ENCODE peak calls at places on chromosomes 6 and 20, in five cellular contexts. One of them, this sample, is unnamed. For H3K9me3 and H3K4me1, the result is how much of the 10 kb centered on the place peaks cover.

GRCh38 chr6:112153926-112154621 is 66.7 kb downstream of the FAM229B start:
- DNase-seq in GM23248: peak
- DNase-seq in naive thymus-derived CD4-positive, alpha-beta T cell: no peak
- DNase-seq in right atrium auricular region: no peak
- DNase-seq in astrocyte: peak
- DNase-seq in this sample: no peak

GRCh38 chr20:38168791-38169589 is 3.9 kb upstream of the TGM2 start:
- DNase-seq in GM23248: peak
- DNase-seq in naive thymus-derived CD4-positive, alpha-beta T cell: no peak
- DNase-seq in right atrium auricular region: no peak
- DNase-seq in astrocyte: no peak
- DNase-seq in this sample: no peak

GRCh38 chr6:162056745-162057144 is 670.8 kb downstream of the PRKN start:
- DNase-seq in GM23248: peak
- DNase-seq in naive thymus-derived CD4-positive, alpha-beta T cell: no peak
- DNase-seq in right atrium auricular region: peak
- DNase-seq in astrocyte: peak
- DNase-seq in this sample: no peak

GRCh38 chr6:8589941-8590676 is 154.8 kb upstream of the SLC35B3 start:
- DNase-seq in GM23248: peak
- DNase-seq in naive thymus-derived CD4-positive, alpha-beta T cell: no peak
- DNase-seq in right atrium auricular region: no peak
- DNase-seq in astrocyte: no peak
- DNase-seq in this sample: no peak

GRCh38 chr6:166078294-166078693 is 89.4 kb downstream of the TBXT start:
- DNase-seq in GM23248: peak
- DNase-seq in naive thymus-derived CD4-positive, alpha-beta T cell: no peak
- DNase-seq in right atrium auricular region: no peak
- DNase-seq in astrocyte: peak
- DNase-seq in this sample: no peak

GRCh38 chr6:48894469-48894868 is 568.6 kb downstream of the MMUT start:
- DNase-seq in GM23248: no peak
- DNase-seq in naive thymus-derived CD4-positive, alpha-beta T cell: no peak
- DNase-seq in right atrium auricular region: no peak
- DNase-seq in astrocyte: no peak
- DNase-seq in this sample: no peak

GRCh38 chr6:166595061-166595780 is 8.7 kb upstream of the RAMACL start:
- DNase-seq in GM23248: peak
- DNase-seq in naive thymus-derived CD4-positive, alpha-beta T cell: no peak
- DNase-seq in right atrium auricular region: no peak
- DNase-seq in astrocyte: peak
- DNase-seq in this sample: no peak

GRCh38 chr6:54009052-54009654 is 102.1 kb upstream of the MLIP start:
- DNase-seq in GM23248: no peak
- DNase-seq in naive thymus-derived CD4-positive, alpha-beta T cell: no peak
- DNase-seq in right atrium auricular region: no peak
- DNase-seq in astrocyte: no peak
- DNase-seq in this sample: no peak

GRCh38 chr6:108117427-108118358 is 43.2 kb upstream of the OSTM1 start:
- DNase-seq in GM23248: peak
- DNase-seq in naive thymus-derived CD4-positive, alpha-beta T cell: no peak
- DNase-seq in right atrium auricular region: no peak
- DNase-seq in astrocyte: no peak
- DNase-seq in this sample: peak

GRCh38 chr6:108781419-108782110 is 66.7 kb upstream of the ARMC2 start:
- DNase-seq in GM23248: peak
- DNase-seq in naive thymus-derived CD4-positive, alpha-beta T cell: peak
- DNase-seq in right atrium auricular region: no peak
- DNase-seq in astrocyte: peak
- DNase-seq in this sample: no peak

GRCh38 chr6:10891960-10892359 is 5.1 kb downstream of the SYCP2L start:
- DNase-seq in GM23248: no peak
- DNase-seq in naive thymus-derived CD4-positive, alpha-beta T cell: no peak
- DNase-seq in right atrium auricular region: no peak
- DNase-seq in astrocyte: no peak
- DNase-seq in this sample: no peak

GRCh38 chr6:159904497-159904911 is 13.7 kb downstream of the MAS1 start:
- DNase-seq in GM23248: no peak
- DNase-seq in naive thymus-derived CD4-positive, alpha-beta T cell: no peak
- DNase-seq in right atrium auricular region: no peak
- DNase-seq in astrocyte: no peak
- DNase-seq in this sample: no peak

GRCh38 chr6:39144804-39145203 is 29.8 kb upstream of the SAYSD1 start:
- DNase-seq in GM23248: no peak
- DNase-seq in naive thymus-derived CD4-positive, alpha-beta T cell: no peak
- DNase-seq in right atrium auricular region: no peak
- DNase-seq in astrocyte: no peak
- DNase-seq in this sample: no peak

GRCh38 chr20:10524034-10524476 is 89.0 kb downstream of the SLX4IP start:
- DNase-seq in GM23248: no peak
- DNase-seq in naive thymus-derived CD4-positive, alpha-beta T cell: no peak
- DNase-seq in right atrium auricular region: peak
- DNase-seq in astrocyte: peak
- DNase-seq in this sample: no peak

GRCh38 chr6:107305391-107305790 is 154.0 kb downstream of the PDSS2 start:
- DNase-seq in GM23248: no peak
- DNase-seq in naive thymus-derived CD4-positive, alpha-beta T cell: no peak
- DNase-seq in right atrium auricular region: no peak
- DNase-seq in astrocyte: no peak
- DNase-seq in this sample: no peak

GRCh38 chr6:38259736-38260135 is 380.0 kb downstream of the BTBD9 start:
- DNase-seq in GM23248: peak
- DNase-seq in naive thymus-derived CD4-positive, alpha-beta T cell: no peak
- DNase-seq in right atrium auricular region: no peak
- DNase-seq in astrocyte: peak
- DNase-seq in this sample: no peak

GRCh38 chr6:28809947-28810654 is 113.7 kb downstream of the TRIM27 start:
- DNase-seq in GM23248: peak
- DNase-seq in naive thymus-derived CD4-positive, alpha-beta T cell: no peak
- DNase-seq in right atrium auricular region: no peak
- DNase-seq in astrocyte: no peak
- DNase-seq in this sample: no peak

GRCh38 chr6:156827382-156827781 is 50.2 kb downstream of the ARID1B start:
- DNase-seq in GM23248: peak
- DNase-seq in naive thymus-derived CD4-positive, alpha-beta T cell: no peak
- DNase-seq in right atrium auricular region: no peak
- DNase-seq in astrocyte: no peak
- DNase-seq in this sample: no peak

GRCh38 chr6:157229219-157229607 is 94.1 kb downstream of the TMEM242 start:
- DNase-seq in GM23248: no peak
- DNase-seq in naive thymus-derived CD4-positive, alpha-beta T cell: no peak
- DNase-seq in right atrium auricular region: peak
- DNase-seq in astrocyte: no peak
- DNase-seq in this sample: no peak

GRCh38 chr6:48844696-48845095 is 618.4 kb downstream of the MMUT start:
- DNase-seq in GM23248: no peak
- DNase-seq in naive thymus-derived CD4-positive, alpha-beta T cell: no peak
- DNase-seq in right atrium auricular region: no peak
- DNase-seq in astrocyte: no peak
- DNase-seq in this sample: no peak

GRCh38 chr20:54133434-54134427 is 40.1 kb downstream of the CYP24A1 start:
- DNase-seq in GM23248: peak
- DNase-seq in naive thymus-derived CD4-positive, alpha-beta T cell: no peak
- DNase-seq in right atrium auricular region: no peak
- DNase-seq in astrocyte: peak
- DNase-seq in this sample: no peak

GRCh38 chr6:20454201-20454824 is 52.6 kb downstream of the E2F3 start:
- DNase-seq in GM23248: no peak
- DNase-seq in naive thymus-derived CD4-positive, alpha-beta T cell: peak
- DNase-seq in right atrium auricular region: no peak
- DNase-seq in astrocyte: no peak
- DNase-seq in this sample: peak

GRCh38 chr6:133701633-133702331 is 187.1 kb upstream of the TCF21 start:
- DNase-seq in GM23248: no peak
- DNase-seq in naive thymus-derived CD4-positive, alpha-beta T cell: no peak
- DNase-seq in right atrium auricular region: peak
- DNase-seq in astrocyte: peak
- DNase-seq in this sample: no peak

GRCh38 chr6:133707456-133707855 is 181.5 kb upstream of the TCF21 start:
- DNase-seq in GM23248: peak
- DNase-seq in naive thymus-derived CD4-positive, alpha-beta T cell: no peak
- DNase-seq in right atrium auricular region: no peak
- DNase-seq in astrocyte: peak
- DNase-seq in this sample: no peak

GRCh38 chr6:133704371-133704770 is 184.5 kb upstream of the TCF21 start:
- DNase-seq in GM23248: peak
- DNase-seq in naive thymus-derived CD4-positive, alpha-beta T cell: no peak
- DNase-seq in right atrium auricular region: no peak
- DNase-seq in astrocyte: peak
- DNase-seq in this sample: no peak

GRCh38 chr6:133705731-133706130 is 183.2 kb upstream of the TCF21 start:
- DNase-seq in GM23248: peak
- DNase-seq in naive thymus-derived CD4-positive, alpha-beta T cell: no peak
- DNase-seq in right atrium auricular region: no peak
- DNase-seq in astrocyte: peak
- DNase-seq in this sample: no peak

GRCh38 chr6:133705071-133705470 is 183.8 kb upstream of the TCF21 start:
- DNase-seq in GM23248: peak
- DNase-seq in naive thymus-derived CD4-positive, alpha-beta T cell: no peak
- DNase-seq in right atrium auricular region: no peak
- DNase-seq in astrocyte: peak
- DNase-seq in this sample: no peak
- H3K9me3 ChIP-seq in GM23248: under half
- H3K9me3 ChIP-seq in naive thymus-derived CD4-positive, alpha-beta T cell: under half
- H3K9me3 ChIP-seq in right atrium auricular region: under half
- H3K9me3 ChIP-seq in astrocyte: under half
- H3K9me3 ChIP-seq in this sample: under half

GRCh38 chr20:50436696-50437095 is 73.5 kb upstream of the PTPN1 start:
- DNase-seq in GM23248: no peak
- DNase-seq in naive thymus-derived CD4-positive, alpha-beta T cell: no peak
- DNase-seq in right atrium auricular region: no peak
- DNase-seq in astrocyte: no peak
- DNase-seq in this sample: no peak
- H3K4me1 ChIP-seq in GM23248: under half
- H3K4me1 ChIP-seq in naive thymus-derived CD4-positive, alpha-beta T cell: under half
- H3K4me1 ChIP-seq in right atrium auricular region: under half
- H3K4me1 ChIP-seq in astrocyte: under half
- H3K4me1 ChIP-seq in this sample: under half

GRCh38 chr6:41187924-41188886 is 12.7 kb downstream of the TREML2 start:
- DNase-seq in GM23248: no peak
- DNase-seq in naive thymus-derived CD4-positive, alpha-beta T cell: no peak
- DNase-seq in right atrium auricular region: peak
- DNase-seq in astrocyte: no peak
- DNase-seq in this sample: no peak
- H3K9me3 ChIP-seq in GM23248: under half
- H3K9me3 ChIP-seq in naive thymus-derived CD4-positive, alpha-beta T cell: under half
- H3K9me3 ChIP-seq in right atrium auricular region: under half
- H3K9me3 ChIP-seq in astrocyte: under half
- H3K9me3 ChIP-seq in this sample: under half

GRCh38 chr20:62525014-62525413 is 49.2 kb upstream of the GATA5 start:
- DNase-seq in GM23248: no peak
- DNase-seq in naive thymus-derived CD4-positive, alpha-beta T cell: no peak
- DNase-seq in right atrium auricular region: no peak
- DNase-seq in astrocyte: no peak
- DNase-seq in this sample: no peak

GRCh38 chr20:62523473-62524203 is 47.8 kb upstream of the GATA5 start:
- DNase-seq in GM23248: peak
- DNase-seq in naive thymus-derived CD4-positive, alpha-beta T cell: no peak
- DNase-seq in right atrium auricular region: no peak
- DNase-seq in astrocyte: no peak
- DNase-seq in this sample: peak

GRCh38 chr20:62519826-62520225 is 44.0 kb upstream of the GATA5 start:
- DNase-seq in GM23248: no peak
- DNase-seq in naive thymus-derived CD4-positive, alpha-beta T cell: no peak
- DNase-seq in right atrium auricular region: no peak
- DNase-seq in astrocyte: no peak
- DNase-seq in this sample: no peak

GRCh38 chr20:62524486-62524885 is 48.7 kb upstream of the GATA5 start:
- DNase-seq in GM23248: peak
- DNase-seq in naive thymus-derived CD4-positive, alpha-beta T cell: no peak
- DNase-seq in right atrium auricular region: no peak
- DNase-seq in astrocyte: no peak
- DNase-seq in this sample: no peak

GRCh38 chr20:62522748-62523396 is 47.1 kb upstream of the GATA5 start:
- DNase-seq in GM23248: no peak
- DNase-seq in naive thymus-derived CD4-positive, alpha-beta T cell: no peak
- DNase-seq in right atrium auricular region: no peak
- DNase-seq in astrocyte: no peak
- DNase-seq in this sample: no peak
- H3K4me1 ChIP-seq in GM23248: under half
- H3K4me1 ChIP-seq in naive thymus-derived CD4-positive, alpha-beta T cell: under half
- H3K4me1 ChIP-seq in right atrium auricular region: under half
- H3K4me1 ChIP-seq in astrocyte: under half
- H3K4me1 ChIP-seq in this sample: under half

DNA sequence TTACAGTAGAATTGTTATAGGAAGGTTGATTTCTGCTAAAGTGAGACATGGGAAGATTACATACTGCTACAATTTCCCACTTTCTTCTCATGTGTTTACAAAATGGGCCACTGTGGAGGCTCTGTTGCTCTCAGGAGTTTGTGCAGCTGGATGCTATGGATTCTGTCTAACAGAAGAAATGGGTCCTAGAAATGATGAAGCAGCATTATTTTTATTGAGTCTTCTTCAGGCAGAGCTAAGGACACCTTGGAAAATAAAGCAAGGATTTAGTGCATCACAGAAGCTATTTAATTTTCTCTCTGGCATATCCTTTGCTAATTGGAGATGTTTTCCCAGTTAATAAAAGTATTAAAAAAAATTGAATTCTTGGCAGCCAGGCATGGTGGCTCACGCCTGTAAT is 29.2 kb downstream of the CCDC170 start:
- DNase-seq in GM23248: no peak
- DNase-seq in naive thymus-derived CD4-positive, alpha-beta T cell: no peak
- DNase-seq in right atrium auricular region: no peak
- DNase-seq in astrocyte: no peak
- DNase-seq in this sample: no peak
- H3K9me3 ChIP-seq in GM23248: under half
- H3K9me3 ChIP-seq in naive thymus-derived CD4-positive, alpha-beta T cell: under half
- H3K9me3 ChIP-seq in right atrium auricular region: under half
- H3K9me3 ChIP-seq in astrocyte: under half
- H3K9me3 ChIP-seq in this sample: under half

DNA sequence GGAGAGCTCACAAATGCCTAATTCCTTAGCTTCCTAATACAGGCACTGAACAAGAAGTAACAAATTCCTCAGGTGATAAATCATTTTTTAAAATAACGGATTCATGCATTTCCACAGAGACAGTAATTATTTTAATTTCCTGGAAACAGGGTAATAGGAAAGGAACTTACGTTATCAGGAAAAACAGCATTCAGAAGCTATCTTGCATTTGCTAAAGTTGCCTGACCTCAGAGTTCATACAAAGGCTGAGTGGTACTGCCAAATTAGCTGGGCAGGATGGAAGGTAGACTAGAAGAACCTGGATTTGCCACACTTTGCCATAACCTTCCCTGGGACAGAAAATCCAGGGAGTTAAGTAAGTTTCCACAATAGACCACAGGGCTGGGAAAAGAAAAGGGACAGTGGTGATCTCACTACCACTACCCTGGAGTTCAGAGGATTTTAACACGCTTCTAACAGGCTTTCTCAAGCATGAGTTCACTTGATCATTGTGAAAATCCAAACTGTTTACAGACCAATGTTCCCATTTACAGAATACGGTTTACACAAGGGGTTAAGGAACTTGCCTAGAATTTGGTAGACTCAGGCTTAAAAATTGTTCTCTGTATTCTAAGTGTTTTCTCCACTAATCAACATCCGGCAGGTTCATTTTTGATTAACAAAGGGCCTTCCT is 57.0 kb downstream of the KIF13A start:
- DNase-seq in GM23248: peak
- DNase-seq in naive thymus-derived CD4-positive, alpha-beta T cell: no peak
- DNase-seq in right atrium auricular region: no peak
- DNase-seq in astrocyte: peak
- DNase-seq in this sample: no peak
- H3K4me1 ChIP-seq in GM23248: half or more
- H3K4me1 ChIP-seq in naive thymus-derived CD4-positive, alpha-beta T cell: under half
- H3K4me1 ChIP-seq in right atrium auricular region: under half
- H3K4me1 ChIP-seq in astrocyte: under half
- H3K4me1 ChIP-seq in this sample: under half